ENCODE peak calls at places on chromosomes 3 and 15, in five cellular contexts. One of them, this sample, is unnamed. For H3K4me1, the result is how much of the 10 kb centered on the place peaks cover.

GRCh38 chr15:42053010-42053409 is 32.2 kb upstream of the PLA2G4E start:
- DNase-seq in neural progenitor cell: no peak
- DNase-seq in left lung: no peak
- DNase-seq in upper lobe of right lung: no peak
- DNase-seq in breast epithelium: no peak
- DNase-seq in this sample: no peak

GRCh38 chr3:123421353-123422174 is 27.3 kb downstream of the ADCY5 start:
- DNase-seq in neural progenitor cell: no peak
- DNase-seq in left lung: no peak
- DNase-seq in upper lobe of right lung: no peak
- DNase-seq in breast epithelium: no peak
- DNase-seq in this sample: no peak

GRCh38 chr15:38316311-38316710 is 63.7 kb downstream of the SPRED1 start:
- DNase-seq in neural progenitor cell: no peak
- DNase-seq in left lung: no peak
- DNase-seq in upper lobe of right lung: no peak
- DNase-seq in breast epithelium: no peak
- DNase-seq in this sample: no peak

GRCh38 chr3:115341208-115341607 is 194.1 kb upstream of the ZBTB20 start:
- DNase-seq in neural progenitor cell: no peak
- DNase-seq in left lung: no peak
- DNase-seq in upper lobe of right lung: no peak
- DNase-seq in breast epithelium: no peak
- DNase-seq in this sample: no peak

GRCh38 chr3:13584427-13584891 is 35.5 kb downstream of the FBLN2 start:
- DNase-seq in neural progenitor cell: no peak
- DNase-seq in left lung: no peak
- DNase-seq in upper lobe of right lung: no peak
- DNase-seq in breast epithelium: no peak
- DNase-seq in this sample: peak

GRCh38 chr3:58388550-58389061 is 45.0 kb downstream of the PDHB start:
- DNase-seq in neural progenitor cell: peak
- DNase-seq in left lung: no peak
- DNase-seq in upper lobe of right lung: no peak
- DNase-seq in breast epithelium: no peak
- DNase-seq in this sample: no peak

GRCh38 chr3:14329116-14329830 is 73.1 kb upstream of the SLC6A6 start:
- DNase-seq in neural progenitor cell: peak
- DNase-seq in left lung: no peak
- DNase-seq in upper lobe of right lung: no peak
- DNase-seq in breast epithelium: no peak
- DNase-seq in this sample: peak

GRCh38 chr15:90240856-90241255 is 6.8 kb downstream of the GDPGP1 start:
- DNase-seq in neural progenitor cell: no peak
- DNase-seq in left lung: no peak
- DNase-seq in upper lobe of right lung: no peak
- DNase-seq in breast epithelium: no peak
- DNase-seq in this sample: no peak

GRCh38 chr3:195251336-195252065 is 19.5 kb downstream of the XXYLT1 start:
- DNase-seq in neural progenitor cell: no peak
- DNase-seq in left lung: no peak
- DNase-seq in upper lobe of right lung: no peak
- DNase-seq in breast epithelium: no peak
- DNase-seq in this sample: no peak

GRCh38 chr3:171044828-171045793 is 18.6 kb upstream of the SLC2A2 start:
- DNase-seq in neural progenitor cell: no peak
- DNase-seq in left lung: no peak
- DNase-seq in upper lobe of right lung: no peak
- DNase-seq in breast epithelium: no peak
- DNase-seq in this sample: no peak

GRCh38 chr3:186788482-186789370 is 5.3 kb downstream of the EIF4A2 start:
- DNase-seq in neural progenitor cell: no peak
- DNase-seq in left lung: no peak
- DNase-seq in upper lobe of right lung: no peak
- DNase-seq in breast epithelium: no peak
- DNase-seq in this sample: no peak

GRCh38 chr3:68984011-68984410 is 29.5 kb downstream of the EOGT start:
- DNase-seq in neural progenitor cell: no peak
- DNase-seq in left lung: no peak
- DNase-seq in upper lobe of right lung: no peak
- DNase-seq in breast epithelium: no peak
- DNase-seq in this sample: no peak

GRCh38 chr3:33089515-33089914 is 7.4 kb downstream of the GLB1 start:
- DNase-seq in neural progenitor cell: no peak
- DNase-seq in left lung: no peak
- DNase-seq in upper lobe of right lung: no peak
- DNase-seq in breast epithelium: no peak
- DNase-seq in this sample: no peak

GRCh38 chr3:121724130-121724529 is 25.4 kb downstream of the GOLGB1 start:
- DNase-seq in neural progenitor cell: no peak
- DNase-seq in left lung: no peak
- DNase-seq in upper lobe of right lung: no peak
- DNase-seq in breast epithelium: no peak
- DNase-seq in this sample: no peak

GRCh38 chr3:23809840-23810341 is 4.1 kb downstream of the UBE2E1 start:
- DNase-seq in neural progenitor cell: no peak
- DNase-seq in left lung: no peak
- DNase-seq in upper lobe of right lung: no peak
- DNase-seq in breast epithelium: no peak
- DNase-seq in this sample: no peak

GRCh38 chr3:160312014-160312624 is 86.9 kb downstream of the C3orf80 start:
- DNase-seq in neural progenitor cell: no peak
- DNase-seq in left lung: no peak
- DNase-seq in upper lobe of right lung: no peak
- DNase-seq in breast epithelium: no peak
- DNase-seq in this sample: no peak

GRCh38 chr3:136232413-136232812 is 17.7 kb upstream of the PCCB start:
- DNase-seq in neural progenitor cell: no peak
- DNase-seq in left lung: no peak
- DNase-seq in upper lobe of right lung: no peak
- DNase-seq in breast epithelium: no peak
- DNase-seq in this sample: no peak

GRCh38 chr15:90101130-90101968 is 919 bp downstream of the IDH2 start:
- DNase-seq in neural progenitor cell: peak
- DNase-seq in left lung: peak
- DNase-seq in upper lobe of right lung: peak
- DNase-seq in breast epithelium: no peak
- DNase-seq in this sample: peak

GRCh38 chr3:188214442-188214841 is 60.5 kb downstream of the LPP start:
- DNase-seq in neural progenitor cell: no peak
- DNase-seq in left lung: peak
- DNase-seq in upper lobe of right lung: no peak
- DNase-seq in breast epithelium: no peak
- DNase-seq in this sample: no peak

GRCh38 chr3:54146383-54147239 is 24.3 kb downstream of the CACNA2D3 start:
- DNase-seq in neural progenitor cell: peak
- DNase-seq in left lung: peak
- DNase-seq in upper lobe of right lung: peak
- DNase-seq in breast epithelium: no peak
- DNase-seq in this sample: no peak

GRCh38 chr3:64190517-64191515 is 34.5 kb downstream of the PRICKLE2 start:
- DNase-seq in neural progenitor cell: no peak
- DNase-seq in left lung: no peak
- DNase-seq in upper lobe of right lung: no peak
- DNase-seq in breast epithelium: no peak
- DNase-seq in this sample: no peak

GRCh38 chr3:46858996-46859710 is 4.1 kb downstream of the MYL3 start:
- DNase-seq in neural progenitor cell: no peak
- DNase-seq in left lung: peak
- DNase-seq in upper lobe of right lung: peak
- DNase-seq in breast epithelium: peak
- DNase-seq in this sample: peak
- H3K4me1 ChIP-seq in neural progenitor cell: under half
- H3K4me1 ChIP-seq in left lung: under half
- H3K4me1 ChIP-seq in upper lobe of right lung: under half
- H3K4me1 ChIP-seq in breast epithelium: under half
- H3K4me1 ChIP-seq in this sample: under half

DNA sequence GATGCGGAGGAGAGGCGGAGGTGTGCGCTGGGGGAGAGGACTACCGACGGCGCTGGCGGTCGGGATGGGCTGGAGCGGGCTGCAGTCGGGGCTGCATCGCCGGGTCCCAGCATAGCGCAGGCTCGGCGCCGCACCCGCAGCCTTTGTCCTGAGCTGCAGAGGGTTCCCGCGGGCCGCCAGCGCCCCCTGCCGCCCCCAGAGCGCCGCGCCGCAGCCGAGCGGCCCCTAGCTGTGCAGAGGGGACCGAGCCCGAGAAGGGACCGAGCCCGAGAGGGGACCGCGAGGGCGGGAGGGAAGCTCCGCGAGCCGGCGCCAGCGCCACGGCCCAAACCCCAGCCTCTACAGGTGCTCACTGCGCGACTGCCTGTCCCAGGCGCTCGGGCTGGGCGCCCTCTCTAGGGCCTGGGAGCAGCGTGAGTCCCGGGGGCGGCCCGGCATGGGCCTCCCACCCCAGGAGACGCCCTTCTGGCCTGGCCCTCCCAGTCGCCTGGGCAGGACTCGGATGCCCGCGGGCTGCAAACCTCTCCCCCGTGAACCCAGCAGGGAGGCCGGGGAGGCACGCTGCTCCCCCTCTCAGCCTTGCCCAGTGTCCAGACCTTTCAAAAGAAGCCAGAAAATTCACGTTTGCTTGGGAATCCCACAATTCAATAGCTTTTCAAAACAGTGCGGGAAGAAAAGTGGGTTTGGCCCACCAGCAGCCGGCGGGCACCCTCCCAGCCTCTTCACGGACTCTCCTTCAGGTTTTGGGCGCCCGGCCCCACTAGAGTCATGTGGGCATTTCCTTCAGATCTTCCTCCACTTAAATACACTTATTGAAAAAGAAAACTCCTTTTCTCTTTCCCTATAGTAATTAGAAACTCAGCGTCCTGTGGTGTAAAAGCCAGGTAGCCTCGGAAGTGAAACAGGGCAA is 134.7 kb downstream of the TPRA1 start:
- DNase-seq in neural progenitor cell: peak
- DNase-seq in left lung: peak
- DNase-seq in upper lobe of right lung: peak
- DNase-seq in breast epithelium: peak
- DNase-seq in this sample: peak
- TF ChIP-seq CTCF in neural progenitor cell: peak
- TF ChIP-seq CTCF in left lung: peak
- TF ChIP-seq CTCF in upper lobe of right lung: peak
- TF ChIP-seq CTCF in breast epithelium: peak
- TF ChIP-seq CTCF in this sample: peak

GRCh38 chr15:66752078-66752477 is 50.0 kb downstream of the SMAD6 start:
- DNase-seq in neural progenitor cell: no peak
- DNase-seq in left lung: no peak
- DNase-seq in upper lobe of right lung: no peak
- DNase-seq in breast epithelium: no peak
- DNase-seq in this sample: no peak
- H3K4me1 ChIP-seq in neural progenitor cell: under half
- H3K4me1 ChIP-seq in left lung: half or more
- H3K4me1 ChIP-seq in upper lobe of right lung: half or more
- H3K4me1 ChIP-seq in breast epithelium: under half
- H3K4me1 ChIP-seq in this sample: under half

DNA sequence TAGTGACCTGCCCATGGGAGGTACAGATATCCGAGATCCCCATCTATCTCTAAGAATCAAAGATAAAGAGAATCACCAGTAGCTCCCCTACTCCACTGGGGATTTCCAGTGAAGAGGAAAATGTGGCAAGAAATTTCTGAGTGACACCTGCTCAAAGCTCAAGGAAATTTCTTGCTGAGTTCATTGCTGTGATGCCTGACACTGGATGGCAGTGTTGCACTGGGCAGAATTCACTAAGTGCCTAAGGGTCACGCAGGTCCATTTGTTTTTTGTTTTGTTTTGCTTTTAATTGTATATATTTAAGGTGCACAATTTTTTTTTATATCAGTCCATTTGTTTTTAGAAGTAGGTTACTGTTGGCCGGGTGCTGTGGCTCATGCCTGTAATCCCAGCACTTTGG is 109.5 kb upstream of the KCNAB1 start:
- DNase-seq in neural progenitor cell: peak
- DNase-seq in left lung: no peak
- DNase-seq in upper lobe of right lung: no peak
- DNase-seq in breast epithelium: no peak
- DNase-seq in this sample: no peak
- TF ChIP-seq CTCF in neural progenitor cell: peak
- TF ChIP-seq CTCF in left lung: no peak
- TF ChIP-seq CTCF in upper lobe of right lung: peak
- TF ChIP-seq CTCF in breast epithelium: no peak
- TF ChIP-seq CTCF in this sample: no peak

GRCh38 chr3:43866529-43867353 is 176.0 kb downstream of the ABHD5 start:
- DNase-seq in neural progenitor cell: no peak
- DNase-seq in left lung: no peak
- DNase-seq in upper lobe of right lung: no peak
- DNase-seq in breast epithelium: no peak
- DNase-seq in this sample: peak
- H3K4me1 ChIP-seq in neural progenitor cell: under half
- H3K4me1 ChIP-seq in left lung: under half
- H3K4me1 ChIP-seq in upper lobe of right lung: under half
- H3K4me1 ChIP-seq in breast epithelium: under half
- H3K4me1 ChIP-seq in this sample: under half

DNA sequence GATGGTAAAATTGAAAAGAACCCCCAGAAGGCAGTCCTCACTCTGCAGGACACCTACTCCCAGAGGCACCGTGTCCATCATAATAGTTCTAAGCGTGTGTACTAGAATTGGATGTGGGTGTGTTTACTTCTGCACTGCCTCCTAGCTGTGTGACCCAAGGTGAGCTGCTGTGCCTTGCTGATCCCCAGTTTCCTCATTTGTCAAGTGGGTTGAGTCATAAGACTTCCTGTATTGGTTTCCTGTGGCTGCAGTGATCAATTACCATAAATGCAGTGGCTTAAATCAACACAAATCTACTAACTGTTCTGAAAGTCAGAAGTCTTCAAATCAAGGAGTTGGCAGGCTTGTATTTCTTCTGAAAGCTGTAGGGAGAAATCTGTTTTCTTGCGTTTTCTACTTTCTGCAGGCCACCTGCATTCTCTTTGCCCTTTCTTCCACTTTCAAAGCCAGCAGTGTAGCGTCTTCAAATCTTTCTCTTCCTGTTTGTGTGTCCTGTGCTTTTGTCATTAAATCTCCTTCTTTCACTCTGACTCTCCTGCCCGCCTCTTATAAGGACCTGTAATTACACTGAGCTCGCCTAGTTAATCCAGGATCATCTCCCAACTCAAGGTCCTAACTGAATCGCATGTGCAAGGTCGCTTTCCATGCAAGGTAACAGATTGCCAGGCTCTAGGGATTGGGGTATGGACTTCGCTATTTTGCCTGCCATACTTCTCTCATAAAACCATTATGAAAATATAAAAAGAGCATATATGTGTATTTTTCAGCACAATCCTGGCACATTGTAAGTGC is 59.0 kb downstream of the RORA start:
- DNase-seq in neural progenitor cell: peak
- DNase-seq in left lung: no peak
- DNase-seq in upper lobe of right lung: no peak
- DNase-seq in breast epithelium: no peak
- DNase-seq in this sample: no peak
- TF ChIP-seq CTCF in neural progenitor cell: no peak
- TF ChIP-seq CTCF in left lung: no peak
- TF ChIP-seq CTCF in upper lobe of right lung: no peak
- TF ChIP-seq CTCF in breast epithelium: no peak
- TF ChIP-seq CTCF in this sample: no peak